ENCODE peak calls at places on chromosomes 1 and 21, in six cellular contexts. I, N, E, P, H and O are unnamed samples.

GRCh38 chr1:28553229-28553930 is 495 bp downstream of the TRNAU1AP start:
- DNase-seq in I (peak), N (no peak), E (peak), P (no peak), H (peak), O (no peak)

GRCh38 chr1:100246738-100247137 is 2.9 kb downstream of the DBT start:
- DNase-seq in I (no peak), N (no peak), E (no peak), P (no peak), H (peak), O (no peak)

GRCh38 chr1:159188375-159188788 is 16.3 kb upstream of the ACKR1 start:
- DNase-seq in I (peak), N (peak), E (peak), P (peak), H (no peak), O (peak)

GRCh38 chr1:21670059-21670881 is 1.1 kb upstream of the RAP1GAP start:
- DNase-seq in I (no peak), N (no peak), E (peak), P (no peak), H (no peak), O (no peak)

GRCh38 chr1:156876281-156876680 is 15.6 kb downstream of the NTRK1 start:
- DNase-seq in I (no peak), N (peak), E (no peak), P (peak), H (no peak), O (no peak)

GRCh38 chr1:206608108-206608698 is 4.1 kb downstream of the EIF2D start:
- DNase-seq in I (peak), N (peak), E (peak), P (no peak), H (peak), O (peak)

GRCh38 chr1:11107541-11107940 is 7.9 kb upstream of the EXOSC10 start:
- DNase-seq in I (no peak), N (no peak), E (no peak), P (no peak), H (no peak), O (no peak)

GRCh38 chr1:233217832-233218231 is 77.7 kb downstream of the PCNX2 start:
- DNase-seq in I (no peak), N (no peak), E (no peak), P (no peak), H (no peak), O (no peak)

GRCh38 chr1:32900956-32901822 is at the start of gene TMEM54:
- DNase-seq in I (peak), N (no peak), E (no peak), P (no peak), H (peak), O (no peak)

GRCh38 chr1:226407497-226408284 is at the start of gene PARP1:
- DNase-seq in I (peak), N (peak), E (peak), P (no peak), H (peak), O (peak)
- H3K4ac ChIP-seq in I (peak), N (no peak), E (no peak), P (peak), H (peak), O (no peak)

GRCh38 chr1:62288669-62289068 is 30.6 kb downstream of the KANK4 start:
- DNase-seq in I (no peak), N (no peak), E (no peak), P (no peak), H (no peak), O (no peak)
- H4K91ac ChIP-seq in I (no peak), N (no peak), E (no peak), P (no peak), H (no peak), O (no peak)

DNA sequence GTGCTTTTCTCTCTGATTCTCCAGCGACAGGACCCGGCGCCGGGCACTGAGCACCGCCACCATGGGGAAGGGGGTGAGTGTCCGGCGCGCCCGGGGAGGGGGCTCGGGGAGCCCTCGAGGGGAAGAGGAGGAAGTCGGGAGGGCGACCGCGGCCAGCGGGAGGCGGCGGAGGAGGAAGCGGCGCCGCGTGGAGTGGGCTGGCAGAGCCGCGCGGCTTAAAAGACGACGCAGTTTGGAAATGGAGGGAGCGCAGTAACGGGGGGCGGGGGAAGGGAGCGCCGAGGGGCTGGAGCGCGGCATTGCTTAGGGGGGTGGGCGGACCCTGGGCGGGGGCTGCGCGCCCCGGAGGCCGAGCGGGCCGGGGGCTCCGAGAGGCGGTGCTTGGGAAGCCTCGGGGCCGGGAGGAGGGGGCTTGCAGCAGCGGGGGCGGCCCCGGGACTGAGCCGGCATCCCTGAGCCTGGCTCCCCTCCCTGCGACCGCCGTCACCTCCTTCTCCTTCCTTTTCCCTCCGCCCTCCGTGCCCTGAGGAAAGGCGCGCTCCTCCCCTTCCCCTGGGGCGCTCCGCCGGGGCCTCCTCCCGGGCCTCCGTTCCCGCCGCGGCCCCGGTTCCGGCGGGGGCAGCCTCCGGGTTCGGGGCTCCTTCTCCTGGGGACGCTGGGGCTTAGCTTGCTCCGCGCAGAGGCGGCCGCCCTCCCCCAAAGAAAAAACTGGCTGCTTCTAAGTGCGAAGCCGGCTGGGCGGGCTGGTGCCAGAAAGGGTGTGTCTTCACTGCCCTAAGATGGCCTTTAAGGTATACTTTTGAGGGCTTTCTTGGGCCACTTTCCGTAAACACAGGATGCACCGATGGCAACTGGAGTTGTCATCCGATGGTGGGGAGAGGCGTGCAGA is 651 bp downstream of the ATP1A1 start:
- DNase-seq in I (peak), N (peak), E (peak), P (no peak), H (peak), O (peak)
- H3K4ac ChIP-seq in I (peak), N (no peak), E (peak), P (no peak), H (peak), O (no peak)

GRCh38 chr21:44434936-44435635 is 20.2 kb upstream of the LRRC3 start:
- DNase-seq in I (no peak), N (peak), E (no peak), P (no peak), H (no peak), O (no peak)
- H4K91ac ChIP-seq in I (no peak), N (no peak), E (no peak), P (no peak), H (no peak), O (no peak)

GRCh38 chr1:76951185-76951584 is 83.9 kb downstream of the ST6GALNAC5 start:
- DNase-seq in I (no peak), N (no peak), E (no peak), P (no peak), H (peak), O (no peak)
- H3K4ac ChIP-seq in I (no peak), N (no peak), E (no peak), P (no peak), H (no peak), O (no peak)

DNA sequence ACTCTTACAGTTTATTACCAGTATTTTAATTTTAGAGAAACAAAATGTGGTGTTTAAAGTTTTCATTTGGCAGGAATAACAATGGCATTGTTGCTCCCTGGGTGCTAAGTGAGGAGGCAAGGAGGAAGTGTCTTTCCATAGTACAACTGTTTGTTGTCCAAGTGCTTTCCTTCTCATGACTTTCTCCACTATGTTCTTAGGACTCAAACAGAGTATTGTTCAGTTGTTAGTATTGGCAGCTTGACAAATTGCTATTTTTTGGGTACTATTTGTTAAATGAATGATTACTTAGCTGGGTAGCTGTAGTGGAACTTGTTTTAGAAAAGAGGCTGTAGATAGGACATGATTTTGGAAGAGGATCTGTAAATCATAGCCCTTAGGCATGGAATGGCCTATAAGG is 7.5 kb downstream of the OTUD3 start:
- DNase-seq in I (no peak), N (no peak), E (no peak), P (no peak), H (no peak), O (no peak)
- H4K91ac ChIP-seq in I (no peak), N (no peak), E (no peak), P (no peak), H (no peak), O (no peak)